ENCODE peak calls at places on chromosome 12, in six cellular contexts. I, P, Q, M, N and X are unnamed samples. For H3K36me3, the result is how much of the 10 kb centered on the place peaks cover.

GRCh38 chr12:118447181-118447580 is 70.8 kb downstream of the SUDS3 start:
- DNase-seq in P (no peak), N (no peak), I (no peak), M (no peak), Q (no peak), X (no peak)

GRCh38 chr12:65891219-65891618 is 66.9 kb downstream of the HMGA2 start:
- DNase-seq in M (no peak), Q (peak), I (peak), P (no peak), N (no peak), X (no peak)

GRCh38 chr12:49622501-49623141 is 740 bp upstream of the PRPF40B start:
- DNase-seq in Q (no peak), M (no peak), P (peak), I (peak), N (no peak), X (peak)

GRCh38 chr12:42299392-42300308 is 26.2 kb downstream of the ZCRB1 start:
- DNase-seq in Q (peak), M (peak), I (peak), N (peak), P (peak), X (no peak)

GRCh38 chr12:116661341-116661740 is 76.5 kb downstream of the SPRING1 start:
- DNase-seq in P (no peak), Q (no peak), M (no peak), N (no peak), I (no peak), X (no peak)

GRCh38 chr12:2266666-2267623 is 214.2 kb downstream of the CACNA1C start:
- DNase-seq in N (no peak), P (no peak), M (no peak), Q (no peak), I (no peak), X (peak)

GRCh38 chr12:126389215-126389841 is 1324.1 kb downstream of the AACS start:
- DNase-seq in M (no peak), P (no peak), I (no peak), Q (no peak), N (no peak), X (peak)

GRCh38 chr12:64760808-64761573 is 1.8 kb upstream of the GNS start:
- DNase-seq in Q (no peak), P (no peak), N (no peak), I (no peak), M (no peak), X (no peak)

GRCh38 chr12:118052324-118053070 is 8.5 kb downstream of the WSB2 start:
- DNase-seq in N (peak), Q (peak), I (peak), P (no peak), M (peak), X (peak)

GRCh38 chr12:1374296-1374695 is 220.1 kb downstream of the FBXL14 start:
- DNase-seq in N (no peak), Q (no peak), M (no peak), P (no peak), I (peak), X (peak)

GRCh38 chr12:75854681-75855309 is 176.8 kb downstream of the PHLDA1 start:
- DNase-seq in P (no peak), Q (no peak), I (peak), M (no peak), N (no peak), X (no peak)

GRCh38 chr12:100827901-100828520 is 33.4 kb downstream of the ANO4 start:
- DNase-seq in I (peak), Q (peak), M (no peak), P (no peak), N (peak), X (peak)

GRCh38 chr12:116813271-116814041 is 67.8 kb downstream of the HRK start:
- DNase-seq in P (no peak), N (no peak), I (peak), M (no peak), Q (peak), X (no peak)

GRCh38 chr12:51517316-51517715 is 73.7 kb upstream of the SCN8A start:
- DNase-seq in M (no peak), P (no peak), I (no peak), Q (no peak), N (no peak), X (no peak)

GRCh38 chr12:51517800-51518199 is 73.2 kb upstream of the SCN8A start:
- DNase-seq in P (no peak), M (no peak), I (no peak), N (no peak), Q (no peak), X (no peak)

GRCh38 chr12:51520576-51521325 is 70.3 kb upstream of the SCN8A start:
- DNase-seq in Q (no peak), I (no peak), P (no peak), N (no peak), M (no peak), X (no peak)

GRCh38 chr12:51521554-51522276 is 69.3 kb upstream of the SCN8A start:
- DNase-seq in Q (no peak), I (peak), N (no peak), P (no peak), M (no peak), X (no peak)

DNA sequence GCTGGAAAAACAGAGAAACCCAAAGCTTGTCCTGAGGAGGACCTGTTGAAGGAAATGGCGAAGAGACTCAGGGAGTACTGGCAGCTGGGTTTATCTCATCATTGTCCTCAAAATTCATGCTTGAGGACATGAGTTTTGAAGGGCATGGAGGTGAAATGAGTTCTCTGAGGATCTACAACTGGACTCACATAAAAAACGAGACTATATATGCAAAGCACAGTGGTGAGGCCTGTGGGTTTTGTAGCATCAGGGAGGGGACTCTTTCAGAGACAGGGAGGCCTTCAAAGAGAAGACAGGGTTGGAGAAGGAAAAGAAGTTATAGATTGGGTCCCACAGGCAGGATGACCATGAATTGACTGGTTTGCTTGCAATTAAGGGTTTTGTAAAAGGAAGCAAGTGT is 71.3 kb upstream of the SCN8A start:
- DNase-seq in Q (no peak), P (no peak), I (no peak), N (no peak), M (no peak), X (no peak)
- H3K4me3 ChIP-seq in Q (no peak), P (no peak), I (no peak), N (no peak), M (no peak), X (no peak)

GRCh38 chr12:132841151-132841550 is 12.5 kb upstream of the GOLGA3 start:
- DNase-seq in P (no peak), Q (no peak), N (no peak), I (no peak), M (no peak), X (no peak)
- H3K36me3 ChIP-seq in P (under half), Q (half or more), N (under half), I (under half), M (half or more), X (under half)

DNA sequence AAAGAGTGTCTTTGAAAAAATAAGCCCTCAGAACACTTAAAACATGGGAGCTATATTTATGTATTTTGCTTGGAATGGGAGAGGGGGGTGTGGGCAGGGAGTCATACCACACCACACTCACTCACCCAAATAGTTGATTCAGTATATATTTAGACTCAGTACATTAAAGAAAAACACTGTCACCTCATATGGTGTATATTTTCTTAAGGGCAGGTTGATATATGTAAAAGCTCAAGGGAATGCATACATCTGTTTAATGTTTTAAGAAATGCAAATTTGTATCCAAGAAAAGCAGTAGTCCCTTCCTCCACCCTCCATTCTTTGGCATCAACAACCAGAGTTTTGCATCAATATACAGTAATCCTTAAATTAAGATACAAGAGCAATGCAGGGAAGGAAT is 1.4 kb downstream of the NFYB start:
- DNase-seq in P (no peak), N (peak), M (no peak), I (peak), Q (peak), X (no peak)
- H3K4me3 ChIP-seq in P (peak), N (peak), M (peak), I (peak), Q (no peak), X (peak)

GRCh38 chr12:26976687-26977086 is 37.5 kb downstream of the TM7SF3 start:
- DNase-seq in P (no peak), M (no peak), Q (no peak), N (no peak), I (no peak), X (no peak)

GRCh38 chr12:26982866-26983265 is 31.3 kb downstream of the TM7SF3 start:
- DNase-seq in N (no peak), Q (no peak), P (no peak), I (no peak), M (no peak), X (no peak)

GRCh38 chr12:26978801-26979200 is 35.4 kb downstream of the TM7SF3 start:
- DNase-seq in Q (no peak), P (no peak), I (no peak), M (no peak), N (no peak), X (no peak)

DNA sequence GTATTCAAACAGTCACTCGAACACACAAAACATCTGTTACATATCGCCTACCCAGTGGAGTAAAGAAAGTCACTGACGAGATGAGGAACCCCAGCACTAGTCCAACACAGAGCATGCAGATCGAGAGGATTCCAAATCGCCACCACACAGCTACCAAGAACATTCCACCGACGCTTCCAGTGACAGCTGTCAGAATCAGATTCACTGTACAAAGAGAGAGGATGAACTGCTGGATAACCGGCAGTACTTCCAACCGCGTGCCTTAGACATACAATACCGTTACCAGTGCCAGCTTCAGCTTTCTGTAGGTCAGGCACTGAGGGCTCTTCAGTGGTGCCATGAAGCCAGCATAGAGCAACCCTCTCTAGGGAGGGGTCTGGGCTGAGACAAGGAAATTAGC is 34.5 kb downstream of the TM7SF3 start:
- DNase-seq in I (no peak), M (no peak), P (no peak), N (no peak), Q (no peak), X (no peak)
- H3K36me3 ChIP-seq in I (under half), M (under half), P (under half), N (under half), Q (under half), X (under half)

GRCh38 chr12:17588968-17589367 is 501.0 kb downstream of the RERGL start:
- DNase-seq in P (no peak), Q (peak), M (no peak), I (no peak), N (peak), X (peak)
- H3K4me3 ChIP-seq in P (no peak), Q (no peak), M (no peak), I (no peak), N (no peak), X (no peak)

GRCh38 chr12:28601659-28602058 is 411.4 kb downstream of the CCDC91 start:
- DNase-seq in M (no peak), Q (no peak), P (no peak), N (no peak), I (no peak), X (no peak)

GRCh38 chr12:28606967-28607557 is 416.8 kb downstream of the CCDC91 start:
- DNase-seq in N (no peak), Q (no peak), I (no peak), P (no peak), M (no peak), X (no peak)

GRCh38 chr12:28602760-28603638 is 412.7 kb downstream of the CCDC91 start:
- DNase-seq in M (no peak), Q (no peak), P (no peak), N (no peak), I (no peak), X (no peak)

GRCh38 chr12:28604240-28604639 is 414.0 kb downstream of the CCDC91 start:
- DNase-seq in I (no peak), Q (no peak), M (no peak), N (no peak), P (no peak), X (no peak)

DNA sequence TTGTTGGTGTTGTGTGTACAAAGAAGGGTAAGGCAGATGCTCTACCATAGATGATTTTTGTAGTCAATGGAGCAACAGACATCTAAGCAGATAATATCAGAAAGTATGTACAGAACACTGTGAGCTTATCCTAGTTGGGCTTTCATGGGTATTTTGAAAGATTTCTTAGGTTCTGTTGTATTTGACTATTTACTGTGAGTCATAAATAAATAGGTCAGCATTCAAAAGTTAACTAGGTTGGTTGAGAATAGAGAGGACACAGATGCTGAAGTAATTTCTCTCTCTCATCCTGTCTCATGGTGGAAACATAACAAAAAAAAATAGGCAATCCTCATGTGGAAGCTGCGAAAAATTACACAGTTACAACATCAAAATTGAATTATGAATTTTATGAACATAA is 413.5 kb downstream of the CCDC91 start:
- DNase-seq in Q (no peak), I (no peak), P (no peak), M (no peak), N (no peak), X (no peak)
- H3K36me3 ChIP-seq in Q (under half), I (under half), P (under half), M (under half), N (under half), X (under half)